ENCODE peak calls at places on chromosomes 7 and 10, in four cellular contexts. One of them, this sample, is unnamed.

GRCh38 chr10:89069589-89069988 is 79.0 kb downstream of the FAS start:
- DNase-seq in hepatocyte: no peak
- DNase-seq in neural progenitor cell: no peak
- DNase-seq in foreskin fibroblast: no peak
- DNase-seq in this sample: no peak

GRCh38 chr10:62584216-62584615 is 210.0 kb downstream of the ZNF365 start:
- DNase-seq in hepatocyte: no peak
- DNase-seq in neural progenitor cell: no peak
- DNase-seq in foreskin fibroblast: peak
- DNase-seq in this sample: peak

GRCh38 chr7:113799896-113800295 is 118.9 kb downstream of the PPP1R3A start:
- DNase-seq in hepatocyte: no peak
- DNase-seq in neural progenitor cell: no peak
- DNase-seq in foreskin fibroblast: no peak
- DNase-seq in this sample: no peak

GRCh38 chr7:51021906-51022570 is 239.3 kb upstream of the GRB10 start:
- DNase-seq in hepatocyte: no peak
- DNase-seq in neural progenitor cell: no peak
- DNase-seq in foreskin fibroblast: no peak
- DNase-seq in this sample: no peak

GRCh38 chr7:154693646-154694045 is 309.3 kb downstream of the PAXIP1 start:
- DNase-seq in hepatocyte: no peak
- DNase-seq in neural progenitor cell: no peak
- DNase-seq in foreskin fibroblast: no peak
- DNase-seq in this sample: no peak

GRCh38 chr10:78301891-78302738 is 268.5 kb downstream of the RPS24 start:
- DNase-seq in hepatocyte: peak
- DNase-seq in neural progenitor cell: no peak
- DNase-seq in foreskin fibroblast: no peak
- DNase-seq in this sample: no peak

GRCh38 chr10:72081210-72081609 is 7.1 kb downstream of the SPOCK2 start:
- DNase-seq in hepatocyte: no peak
- DNase-seq in neural progenitor cell: no peak
- DNase-seq in foreskin fibroblast: no peak
- DNase-seq in this sample: no peak

GRCh38 chr7:114502454-114503254 is 88.0 kb downstream of the FOXP2 start:
- DNase-seq in hepatocyte: no peak
- DNase-seq in neural progenitor cell: no peak
- DNase-seq in foreskin fibroblast: no peak
- DNase-seq in this sample: no peak

GRCh38 chr7:134948246-134948645 is 38.1 kb upstream of the AGBL3 start:
- DNase-seq in hepatocyte: no peak
- DNase-seq in neural progenitor cell: no peak
- DNase-seq in foreskin fibroblast: no peak
- DNase-seq in this sample: no peak

GRCh38 chr10:29257106-29257783 is 31.6 kb upstream of the LYZL1 start:
- DNase-seq in hepatocyte: peak
- DNase-seq in neural progenitor cell: no peak
- DNase-seq in foreskin fibroblast: peak
- DNase-seq in this sample: peak

GRCh38 chr7:147509052-147509480 is 1081.5 kb upstream of the C7orf33 start:
- DNase-seq in hepatocyte: no peak
- DNase-seq in neural progenitor cell: no peak
- DNase-seq in foreskin fibroblast: peak
- DNase-seq in this sample: no peak

GRCh38 chr7:91264924-91265681 is 870 bp downstream of the FZD1 start:
- DNase-seq in hepatocyte: peak
- DNase-seq in neural progenitor cell: peak
- DNase-seq in foreskin fibroblast: peak
- DNase-seq in this sample: no peak

GRCh38 chr7:47440320-47440719 is 141.6 kb downstream of the TNS3 start:
- DNase-seq in hepatocyte: no peak
- DNase-seq in neural progenitor cell: no peak
- DNase-seq in foreskin fibroblast: no peak
- DNase-seq in this sample: no peak

GRCh38 chr10:119768455-119769094 is 42.7 kb downstream of the INPP5F start:
- DNase-seq in hepatocyte: no peak
- DNase-seq in neural progenitor cell: no peak
- DNase-seq in foreskin fibroblast: no peak
- DNase-seq in this sample: no peak

GRCh38 chr7:18861514-18861913 is 255.9 kb downstream of the TWIST1 start:
- DNase-seq in hepatocyte: no peak
- DNase-seq in neural progenitor cell: no peak
- DNase-seq in foreskin fibroblast: peak
- DNase-seq in this sample: peak

GRCh38 chr7:158979023-158979529 is 122.7 kb downstream of the DYNC2I1 start:
- DNase-seq in hepatocyte: no peak
- DNase-seq in neural progenitor cell: no peak
- DNase-seq in foreskin fibroblast: no peak
- DNase-seq in this sample: no peak

GRCh38 chr10:4241724-4242345 is 456.8 kb upstream of the KLF6 start:
- DNase-seq in hepatocyte: peak
- DNase-seq in neural progenitor cell: peak
- DNase-seq in foreskin fibroblast: peak
- DNase-seq in this sample: peak

GRCh38 chr7:99949645-99950228 is 20.3 kb upstream of the GJC3 start:
- DNase-seq in hepatocyte: no peak
- DNase-seq in neural progenitor cell: no peak
- DNase-seq in foreskin fibroblast: no peak
- DNase-seq in this sample: no peak

GRCh38 chr10:125266966-125267365 is 106.6 kb upstream of the CTBP2 start:
- DNase-seq in hepatocyte: no peak
- DNase-seq in neural progenitor cell: no peak
- DNase-seq in foreskin fibroblast: no peak
- DNase-seq in this sample: no peak

GRCh38 chr7:2482725-2483451 is 6.7 kb upstream of the GRIFIN start:
- DNase-seq in hepatocyte: no peak
- DNase-seq in neural progenitor cell: no peak
- DNase-seq in foreskin fibroblast: no peak
- DNase-seq in this sample: no peak
- TF ChIP-seq CTCF in hepatocyte: no peak
- TF ChIP-seq CTCF in neural progenitor cell: peak
- TF ChIP-seq CTCF in foreskin fibroblast: no peak
- TF ChIP-seq CTCF in this sample: no peak

GRCh38 chr7:14040528-14040927 is 51.1 kb upstream of the ETV1 start:
- DNase-seq in hepatocyte: no peak
- DNase-seq in neural progenitor cell: no peak
- DNase-seq in foreskin fibroblast: no peak
- DNase-seq in this sample: no peak
- H3K4me3 ChIP-seq in hepatocyte: no peak
- H3K4me3 ChIP-seq in neural progenitor cell: no peak
- H3K4me3 ChIP-seq in foreskin fibroblast: no peak
- H3K4me3 ChIP-seq in this sample: no peak

GRCh38 chr10:102712089-102712488 is 2.1 kb downstream of the ARL3 start:
- DNase-seq in hepatocyte: no peak
- DNase-seq in neural progenitor cell: no peak
- DNase-seq in foreskin fibroblast: no peak
- DNase-seq in this sample: no peak

GRCh38 chr10:102712843-102713242 is 1.4 kb downstream of the ARL3 start:
- DNase-seq in hepatocyte: no peak
- DNase-seq in neural progenitor cell: no peak
- DNase-seq in foreskin fibroblast: no peak
- DNase-seq in this sample: no peak

GRCh38 chr10:102713483-102713813 is 749 bp downstream of the ARL3 start:
- DNase-seq in hepatocyte: no peak
- DNase-seq in neural progenitor cell: no peak
- DNase-seq in foreskin fibroblast: no peak
- DNase-seq in this sample: no peak

GRCh38 chr10:102713814-102714620 is at the start of gene ARL3:
- DNase-seq in hepatocyte: peak
- DNase-seq in neural progenitor cell: peak
- DNase-seq in foreskin fibroblast: peak
- DNase-seq in this sample: peak

DNA sequence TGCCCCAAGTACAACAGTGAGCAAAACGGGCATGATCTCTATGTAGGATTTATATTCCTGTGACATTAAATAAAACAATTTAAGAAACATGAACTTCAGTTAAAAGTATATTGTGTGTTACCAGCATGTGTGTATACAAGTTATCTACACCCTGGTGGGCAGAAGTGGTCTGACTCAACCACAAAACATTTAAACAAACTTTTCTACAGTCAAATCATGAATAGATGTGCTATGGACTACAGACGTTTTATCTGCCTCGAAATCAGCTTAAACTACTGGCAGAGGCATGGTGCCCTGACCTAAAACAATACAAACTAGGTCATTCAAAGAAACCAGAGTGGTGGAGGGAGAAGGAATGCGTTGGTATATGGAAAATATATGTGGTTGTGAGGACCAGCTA is 3.6 kb downstream of the ARL3 start:
- DNase-seq in hepatocyte: no peak
- DNase-seq in neural progenitor cell: no peak
- DNase-seq in foreskin fibroblast: peak
- DNase-seq in this sample: no peak
- TF ChIP-seq CTCF in hepatocyte: no peak
- TF ChIP-seq CTCF in neural progenitor cell: no peak
- TF ChIP-seq CTCF in foreskin fibroblast: no peak
- TF ChIP-seq CTCF in this sample: no peak

DNA sequence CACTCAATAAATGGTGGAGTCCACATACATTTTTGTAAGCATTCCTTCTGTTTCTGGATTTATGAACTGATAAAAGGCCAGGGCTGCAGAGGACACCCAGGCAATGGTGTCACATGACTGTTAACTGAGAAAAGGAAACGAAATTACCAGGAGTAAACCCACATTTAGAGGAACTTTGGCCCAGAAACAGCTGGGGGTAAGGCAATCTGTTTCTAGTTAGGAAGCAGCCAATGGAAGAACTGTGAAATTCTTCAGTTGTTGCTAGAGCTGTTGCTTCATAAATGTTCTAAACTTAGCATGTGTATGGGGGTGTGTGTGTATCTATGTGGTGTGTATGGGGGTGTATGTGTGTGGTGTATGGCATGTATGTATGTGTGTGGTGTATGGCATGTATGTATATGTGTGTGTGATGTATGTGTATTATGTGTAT is 11.8 kb upstream of the PDCD4 start:
- DNase-seq in hepatocyte: peak
- DNase-seq in neural progenitor cell: no peak
- DNase-seq in foreskin fibroblast: peak
- DNase-seq in this sample: no peak
- H3K4me3 ChIP-seq in hepatocyte: no peak
- H3K4me3 ChIP-seq in neural progenitor cell: no peak
- H3K4me3 ChIP-seq in foreskin fibroblast: no peak
- H3K4me3 ChIP-seq in this sample: no peak

This sample was measured in kidney epithelial cell.